ENCODE peak calls at places on chromosomes 13 and 19, in eight cellular contexts. One of them, this sample, is unnamed.

GRCh38 chr13:46553886-46554855 is 1.2 kb downstream of the LRCH1 start:
- DNase-seq in A673: peak; percentile 92
- DNase-seq in right lobe of liver: peak; percentile 81
- DNase-seq in tibial artery: peak; percentile 85
- DNase-seq in aorta: peak; percentile 87
- DNase-seq in T-helper 17 cell: peak; percentile 61
- DNase-seq in activated CD4-positive, alpha-beta memory T cell treated with anti-CD3 and anti-CD28 coated beads for 36 hours: peak; percentile 82
- DNase-seq in iPS DF 19.7: no peak
- DNase-seq in this sample: peak; percentile 75

GRCh38 chr13:23736541-23736940 is 152.7 kb downstream of the MIPEP start:
- DNase-seq in aorta: no peak
- DNase-seq in right lobe of liver: no peak
- DNase-seq in A673: no peak
- DNase-seq in tibial artery: no peak
- DNase-seq in iPS DF 19.7: no peak
- DNase-seq in activated CD4-positive, alpha-beta memory T cell treated with anti-CD3 and anti-CD28 coated beads for 36 hours: no peak
- DNase-seq in T-helper 17 cell: no peak
- DNase-seq in this sample: no peak

GRCh38 chr19:49362048-49362925 is at the start of gene TEAD2:
- DNase-seq in iPS DF 19.7: no peak
- DNase-seq in activated CD4-positive, alpha-beta memory T cell treated with anti-CD3 and anti-CD28 coated beads for 36 hours: no peak
- DNase-seq in T-helper 17 cell: no peak
- DNase-seq in tibial artery: peak; percentile 90
- DNase-seq in aorta: peak; percentile 84
- DNase-seq in right lobe of liver: peak; percentile 72
- DNase-seq in A673: peak; percentile 85
- DNase-seq in this sample: no peak

GRCh38 chr13:79500829-79501228 is 19.9 kb downstream of the NDFIP2 start:
- DNase-seq in tibial artery: no peak
- DNase-seq in aorta: no peak
- DNase-seq in right lobe of liver: no peak
- DNase-seq in activated CD4-positive, alpha-beta memory T cell treated with anti-CD3 and anti-CD28 coated beads for 36 hours: no peak
- DNase-seq in A673: no peak
- DNase-seq in T-helper 17 cell: no peak
- DNase-seq in iPS DF 19.7: no peak
- DNase-seq in this sample: no peak

GRCh38 chr13:75101997-75102720 is 379.8 kb downstream of the TBC1D4 start:
- DNase-seq in A673: no peak
- DNase-seq in activated CD4-positive, alpha-beta memory T cell treated with anti-CD3 and anti-CD28 coated beads for 36 hours: no peak
- DNase-seq in right lobe of liver: no peak
- DNase-seq in iPS DF 19.7: peak; percentile 1
- DNase-seq in T-helper 17 cell: no peak
- DNase-seq in aorta: no peak
- DNase-seq in tibial artery: no peak
- DNase-seq in this sample: no peak

GRCh38 chr19:45368737-45369340 is 1.5 kb downstream of the ERCC2 start:
- DNase-seq in aorta: no peak
- DNase-seq in iPS DF 19.7: no peak
- DNase-seq in tibial artery: no peak
- DNase-seq in right lobe of liver: no peak
- DNase-seq in A673: peak; percentile 19
- DNase-seq in T-helper 17 cell: no peak
- DNase-seq in activated CD4-positive, alpha-beta memory T cell treated with anti-CD3 and anti-CD28 coated beads for 36 hours: no peak
- DNase-seq in this sample: peak; percentile 17

GRCh38 chr13:51923983-51924539 is 62.3 kb downstream of the CCDC70 start:
- DNase-seq in tibial artery: no peak
- DNase-seq in activated CD4-positive, alpha-beta memory T cell treated with anti-CD3 and anti-CD28 coated beads for 36 hours: peak; percentile 30
- DNase-seq in aorta: no peak
- DNase-seq in iPS DF 19.7: no peak
- DNase-seq in A673: no peak
- DNase-seq in right lobe of liver: no peak
- DNase-seq in T-helper 17 cell: no peak
- DNase-seq in this sample: no peak

GRCh38 chr13:112457081-112457480 is 80.9 kb downstream of the SPACA7 start:
- DNase-seq in activated CD4-positive, alpha-beta memory T cell treated with anti-CD3 and anti-CD28 coated beads for 36 hours: no peak
- DNase-seq in A673: no peak
- DNase-seq in iPS DF 19.7: no peak
- DNase-seq in tibial artery: no peak
- DNase-seq in right lobe of liver: peak; percentile 32
- DNase-seq in T-helper 17 cell: no peak
- DNase-seq in aorta: no peak
- DNase-seq in this sample: no peak

GRCh38 chr13:38998739-38999138 is 8.1 kb upstream of the STOML3 start:
- DNase-seq in aorta: no peak
- DNase-seq in tibial artery: no peak
- DNase-seq in A673: no peak
- DNase-seq in iPS DF 19.7: no peak
- DNase-seq in T-helper 17 cell: no peak
- DNase-seq in right lobe of liver: no peak
- DNase-seq in activated CD4-positive, alpha-beta memory T cell treated with anti-CD3 and anti-CD28 coated beads for 36 hours: no peak
- DNase-seq in this sample: no peak

GRCh38 chr19:54674021-54674617 is 11.3 kb downstream of the LILRB4 start:
- DNase-seq in T-helper 17 cell: no peak
- DNase-seq in A673: peak; percentile 61
- DNase-seq in right lobe of liver: no peak
- DNase-seq in aorta: no peak
- DNase-seq in iPS DF 19.7: no peak
- DNase-seq in activated CD4-positive, alpha-beta memory T cell treated with anti-CD3 and anti-CD28 coated beads for 36 hours: no peak
- DNase-seq in tibial artery: no peak
- DNase-seq in this sample: peak; percentile 62

GRCh38 chr13:45119469-45119989 is 781 bp upstream of the GTF2F2 start:
- DNase-seq in A673: no peak
- DNase-seq in aorta: no peak
- DNase-seq in right lobe of liver: no peak
- DNase-seq in T-helper 17 cell: peak; percentile 52
- DNase-seq in iPS DF 19.7: no peak
- DNase-seq in tibial artery: no peak
- DNase-seq in activated CD4-positive, alpha-beta memory T cell treated with anti-CD3 and anti-CD28 coated beads for 36 hours: peak; percentile 75
- DNase-seq in this sample: peak; percentile 51

GRCh38 chr19:2811735-2812413 is 7.8 kb upstream of the ZNF554 start:
- DNase-seq in T-helper 17 cell: no peak
- DNase-seq in tibial artery: no peak
- DNase-seq in A673: no peak
- DNase-seq in aorta: no peak
- DNase-seq in iPS DF 19.7: no peak
- DNase-seq in right lobe of liver: no peak
- DNase-seq in activated CD4-positive, alpha-beta memory T cell treated with anti-CD3 and anti-CD28 coated beads for 36 hours: no peak
- DNase-seq in this sample: no peak

GRCh38 chr19:1122972-1123363 is 19.2 kb downstream of the GPX4 start:
- DNase-seq in T-helper 17 cell: no peak
- DNase-seq in right lobe of liver: no peak
- DNase-seq in tibial artery: no peak
- DNase-seq in aorta: peak; percentile 77
- DNase-seq in activated CD4-positive, alpha-beta memory T cell treated with anti-CD3 and anti-CD28 coated beads for 36 hours: peak; percentile 80
- DNase-seq in A673: peak; percentile 70
- DNase-seq in iPS DF 19.7: no peak
- DNase-seq in this sample: peak; percentile 22

GRCh38 chr19:13260883-13261653 is 110.9 kb downstream of the IER2 start:
- DNase-seq in right lobe of liver: no peak
- DNase-seq in T-helper 17 cell: no peak
- DNase-seq in A673: no peak
- DNase-seq in activated CD4-positive, alpha-beta memory T cell treated with anti-CD3 and anti-CD28 coated beads for 36 hours: peak; percentile 57
- DNase-seq in iPS DF 19.7: no peak
- DNase-seq in tibial artery: no peak
- DNase-seq in aorta: no peak
- DNase-seq in this sample: no peak

GRCh38 chr13:97224544-97225324 is 2.6 kb downstream of the MBNL2 start:
- DNase-seq in tibial artery: no peak
- DNase-seq in right lobe of liver: no peak
- DNase-seq in aorta: no peak
- DNase-seq in A673: no peak
- DNase-seq in T-helper 17 cell: peak; percentile 35
- DNase-seq in iPS DF 19.7: no peak
- DNase-seq in activated CD4-positive, alpha-beta memory T cell treated with anti-CD3 and anti-CD28 coated beads for 36 hours: peak; percentile 50
- DNase-seq in this sample: peak; percentile 67

GRCh38 chr19:29293736-29294342 is 80.9 kb upstream of the UQCRFS1 start:
- DNase-seq in tibial artery: peak; percentile 41
- DNase-seq in A673: no peak
- DNase-seq in iPS DF 19.7: no peak
- DNase-seq in aorta: no peak
- DNase-seq in T-helper 17 cell: no peak
- DNase-seq in right lobe of liver: no peak
- DNase-seq in activated CD4-positive, alpha-beta memory T cell treated with anti-CD3 and anti-CD28 coated beads for 36 hours: no peak
- DNase-seq in this sample: no peak

GRCh38 chr13:48783181-48783630 is 129.5 kb downstream of the CYSLTR2 start:
- DNase-seq in activated CD4-positive, alpha-beta memory T cell treated with anti-CD3 and anti-CD28 coated beads for 36 hours: no peak
- DNase-seq in iPS DF 19.7: no peak
- DNase-seq in tibial artery: peak; percentile 90
- DNase-seq in A673: peak; percentile 66
- DNase-seq in right lobe of liver: peak; percentile 84
- DNase-seq in aorta: peak; percentile 88
- DNase-seq in T-helper 17 cell: no peak
- DNase-seq in this sample: peak; percentile 44

GRCh38 chr13:47334173-47334572 is 437.3 kb upstream of the HTR2A start:
- DNase-seq in iPS DF 19.7: no peak
- DNase-seq in tibial artery: no peak
- DNase-seq in A673: no peak
- DNase-seq in aorta: no peak
- DNase-seq in activated CD4-positive, alpha-beta memory T cell treated with anti-CD3 and anti-CD28 coated beads for 36 hours: no peak
- DNase-seq in right lobe of liver: no peak
- DNase-seq in T-helper 17 cell: no peak
- DNase-seq in this sample: no peak

GRCh38 chr19:41367848-41368301 is 3.9 kb upstream of the B9D2 start:
- DNase-seq in A673: no peak
- DNase-seq in aorta: no peak
- DNase-seq in right lobe of liver: no peak
- DNase-seq in tibial artery: no peak
- DNase-seq in T-helper 17 cell: no peak
- DNase-seq in activated CD4-positive, alpha-beta memory T cell treated with anti-CD3 and anti-CD28 coated beads for 36 hours: no peak
- DNase-seq in iPS DF 19.7: no peak
- DNase-seq in this sample: no peak

GRCh38 chr13:24228852-24229458 is 68.4 kb downstream of the SPATA13 start:
- DNase-seq in A673: peak; percentile 76
- DNase-seq in T-helper 17 cell: no peak
- DNase-seq in tibial artery: no peak
- DNase-seq in activated CD4-positive, alpha-beta memory T cell treated with anti-CD3 and anti-CD28 coated beads for 36 hours: peak; percentile 44
- DNase-seq in iPS DF 19.7: no peak
- DNase-seq in right lobe of liver: no peak
- DNase-seq in aorta: no peak
- DNase-seq in this sample: peak; percentile 54

GRCh38 chr19:29909545-29909944 is 32.5 kb upstream of the URI1 start:
- DNase-seq in right lobe of liver: no peak
- DNase-seq in iPS DF 19.7: no peak
- DNase-seq in tibial artery: no peak
- DNase-seq in T-helper 17 cell: no peak
- DNase-seq in A673: no peak
- DNase-seq in activated CD4-positive, alpha-beta memory T cell treated with anti-CD3 and anti-CD28 coated beads for 36 hours: no peak
- DNase-seq in aorta: no peak
- DNase-seq in this sample: no peak

GRCh38 chr13:83221256-83221655 is 661.0 kb downstream of the SLITRK1 start:
- DNase-seq in A673: peak; percentile 27
- DNase-seq in activated CD4-positive, alpha-beta memory T cell treated with anti-CD3 and anti-CD28 coated beads for 36 hours: no peak
- DNase-seq in iPS DF 19.7: no peak
- DNase-seq in T-helper 17 cell: no peak
- DNase-seq in tibial artery: no peak
- DNase-seq in right lobe of liver: no peak
- DNase-seq in aorta: no peak
- DNase-seq in this sample: peak; percentile 60

GRCh38 chr19:46015961-46016425 is 6.9 kb downstream of the PGLYRP1 start:
- DNase-seq in iPS DF 19.7: no peak
- DNase-seq in A673: peak; percentile 35
- DNase-seq in activated CD4-positive, alpha-beta memory T cell treated with anti-CD3 and anti-CD28 coated beads for 36 hours: peak; percentile 59
- DNase-seq in right lobe of liver: peak; percentile 54
- DNase-seq in tibial artery: no peak
- DNase-seq in T-helper 17 cell: peak; percentile 41
- DNase-seq in aorta: peak; percentile 44
- DNase-seq in this sample: peak; percentile 54

GRCh38 chr19:9751449-9751848 is 17.1 kb downstream of the ZNF846 start:
- DNase-seq in tibial artery: no peak
- DNase-seq in A673: no peak
- DNase-seq in right lobe of liver: no peak
- DNase-seq in T-helper 17 cell: no peak
- DNase-seq in iPS DF 19.7: no peak
- DNase-seq in aorta: no peak
- DNase-seq in activated CD4-positive, alpha-beta memory T cell treated with anti-CD3 and anti-CD28 coated beads for 36 hours: no peak
- DNase-seq in this sample: no peak

GRCh38 chr13:113860579-113861432 is 3.1 kb downstream of the GAS6 start:
- DNase-seq in iPS DF 19.7: peak; percentile 48
- DNase-seq in aorta: no peak
- DNase-seq in right lobe of liver: no peak
- DNase-seq in activated CD4-positive, alpha-beta memory T cell treated with anti-CD3 and anti-CD28 coated beads for 36 hours: peak; percentile 7
- DNase-seq in A673: no peak
- DNase-seq in tibial artery: peak; percentile 70
- DNase-seq in T-helper 17 cell: no peak
- DNase-seq in this sample: peak; percentile 15

GRCh38 chr13:49214917-49215376 is 5.2 kb upstream of the MLNR start:
- DNase-seq in T-helper 17 cell: no peak
- DNase-seq in activated CD4-positive, alpha-beta memory T cell treated with anti-CD3 and anti-CD28 coated beads for 36 hours: peak; percentile 59
- DNase-seq in tibial artery: no peak
- DNase-seq in aorta: peak; percentile 69
- DNase-seq in iPS DF 19.7: peak; percentile 63
- DNase-seq in right lobe of liver: peak; percentile 66
- DNase-seq in A673: peak; percentile 75
- DNase-seq in this sample: peak; percentile 33

GRCh38 chr13:82654851-82655517 is 1227.3 kb downstream of the SLITRK1 start:
- DNase-seq in iPS DF 19.7: no peak
- DNase-seq in right lobe of liver: peak; percentile 53
- DNase-seq in A673: no peak
- DNase-seq in aorta: peak; percentile 86
- DNase-seq in T-helper 17 cell: no peak
- DNase-seq in tibial artery: peak; percentile 92
- DNase-seq in activated CD4-positive, alpha-beta memory T cell treated with anti-CD3 and anti-CD28 coated beads for 36 hours: no peak
- DNase-seq in this sample: no peak

GRCh38 chr19:15239337-15239949 is 7.2 kb upstream of the EPHX3 start:
- DNase-seq in aorta: no peak
- DNase-seq in right lobe of liver: no peak
- DNase-seq in iPS DF 19.7: no peak
- DNase-seq in A673: no peak
- DNase-seq in tibial artery: no peak
- DNase-seq in T-helper 17 cell: no peak
- DNase-seq in activated CD4-positive, alpha-beta memory T cell treated with anti-CD3 and anti-CD28 coated beads for 36 hours: no peak
- DNase-seq in this sample: no peak

GRCh38 chr13:91375119-91375729 is 23.2 kb upstream of the GPC5 start:
- DNase-seq in A673: peak; percentile 45
- DNase-seq in aorta: no peak
- DNase-seq in T-helper 17 cell: no peak
- DNase-seq in right lobe of liver: no peak
- DNase-seq in iPS DF 19.7: no peak
- DNase-seq in tibial artery: no peak
- DNase-seq in activated CD4-positive, alpha-beta memory T cell treated with anti-CD3 and anti-CD28 coated beads for 36 hours: no peak
- DNase-seq in this sample: peak; percentile 14

GRCh38 chr19:11377237-11377636 is 2.8 kb downstream of the SWSAP1 start:
- DNase-seq in aorta: peak; percentile 71
- DNase-seq in right lobe of liver: no peak
- DNase-seq in activated CD4-positive, alpha-beta memory T cell treated with anti-CD3 and anti-CD28 coated beads for 36 hours: peak; percentile 41
- DNase-seq in A673: no peak
- DNase-seq in tibial artery: no peak
- DNase-seq in T-helper 17 cell: no peak
- DNase-seq in iPS DF 19.7: no peak
- DNase-seq in this sample: no peak

GRCh38 chr13:72696590-72696989 is 30.8 kb downstream of the MZT1 start:
- DNase-seq in A673: peak; percentile 24
- DNase-seq in right lobe of liver: no peak
- DNase-seq in T-helper 17 cell: no peak
- DNase-seq in activated CD4-positive, alpha-beta memory T cell treated with anti-CD3 and anti-CD28 coated beads for 36 hours: no peak
- DNase-seq in aorta: no peak
- DNase-seq in iPS DF 19.7: no peak
- DNase-seq in tibial artery: no peak
- DNase-seq in this sample: peak; percentile 28

GRCh38 chr19:33767898-33768413 is 28.7 kb upstream of the KCTD15 start:
- DNase-seq in A673: peak; percentile 49
- DNase-seq in aorta: no peak
- DNase-seq in activated CD4-positive, alpha-beta memory T cell treated with anti-CD3 and anti-CD28 coated beads for 36 hours: peak; percentile 37
- DNase-seq in tibial artery: no peak
- DNase-seq in right lobe of liver: no peak
- DNase-seq in iPS DF 19.7: no peak
- DNase-seq in T-helper 17 cell: no peak
- DNase-seq in this sample: no peak

GRCh38 chr19:30105723-30106122 is 163.7 kb downstream of the URI1 start:
- DNase-seq in iPS DF 19.7: no peak
- DNase-seq in A673: no peak
- DNase-seq in activated CD4-positive, alpha-beta memory T cell treated with anti-CD3 and anti-CD28 coated beads for 36 hours: no peak
- DNase-seq in aorta: no peak
- DNase-seq in tibial artery: no peak
- DNase-seq in right lobe of liver: no peak
- DNase-seq in T-helper 17 cell: no peak
- DNase-seq in this sample: no peak

GRCh38 chr13:109712187-109712601 is 74.2 kb downstream of the IRS2 start:
- DNase-seq in activated CD4-positive, alpha-beta memory T cell treated with anti-CD3 and anti-CD28 coated beads for 36 hours: no peak
- DNase-seq in iPS DF 19.7: no peak
- DNase-seq in tibial artery: no peak
- DNase-seq in A673: no peak
- DNase-seq in right lobe of liver: no peak
- DNase-seq in T-helper 17 cell: no peak
- DNase-seq in aorta: no peak
- DNase-seq in this sample: no peak